ENCODE peak calls at places on chromosomes 3 and 15, in nine cellular contexts. One of them, this sample, is unnamed.

GRCh38 chr3:173865900-173866498 is 468.5 kb downstream of the NLGN1 start:
- DNase-seq in astrocyte of the spinal cord: no peak
- DNase-seq in cardiac muscle cell: no peak
- DNase-seq in pancreas: no peak
- DNase-seq in A549: no peak
- DNase-seq in MM.1S: peak
- DNase-seq in uterus: no peak
- DNase-seq in endothelial cell: no peak
- DNase-seq in GM12865: no peak
- DNase-seq in this sample: no peak

GRCh38 chr15:45151998-45152828 is 22.4 kb downstream of the DUOX1 start:
- DNase-seq in astrocyte of the spinal cord: no peak
- DNase-seq in cardiac muscle cell: no peak
- DNase-seq in pancreas: no peak
- DNase-seq in A549: no peak
- DNase-seq in MM.1S: no peak
- DNase-seq in uterus: no peak
- DNase-seq in endothelial cell: no peak
- DNase-seq in GM12865: no peak
- DNase-seq in this sample: no peak

GRCh38 chr15:40340038-40340739 is 550 bp downstream of the CCDC9B start:
- DNase-seq in astrocyte of the spinal cord: peak
- DNase-seq in cardiac muscle cell: peak
- DNase-seq in pancreas: peak
- DNase-seq in A549: peak
- DNase-seq in MM.1S: no peak
- DNase-seq in uterus: peak
- DNase-seq in endothelial cell: no peak
- DNase-seq in GM12865: no peak
- DNase-seq in this sample: no peak

GRCh38 chr3:193878051-193878838 is 257.7 kb upstream of the HES1 start:
- DNase-seq in astrocyte of the spinal cord: no peak
- DNase-seq in cardiac muscle cell: no peak
- DNase-seq in pancreas: no peak
- DNase-seq in A549: no peak
- DNase-seq in MM.1S: no peak
- DNase-seq in uterus: no peak
- DNase-seq in endothelial cell: no peak
- DNase-seq in GM12865: no peak
- DNase-seq in this sample: no peak

GRCh38 chr3:186583820-186584219 is 13.3 kb downstream of the DNAJB11 start:
- DNase-seq in astrocyte of the spinal cord: peak
- DNase-seq in cardiac muscle cell: no peak
- DNase-seq in pancreas: no peak
- DNase-seq in A549: no peak
- DNase-seq in MM.1S: no peak
- DNase-seq in uterus: no peak
- DNase-seq in endothelial cell: no peak
- DNase-seq in GM12865: peak
- DNase-seq in this sample: no peak

GRCh38 chr3:144241381-144241780 is 269.8 kb downstream of the DIPK2A start:
- DNase-seq in astrocyte of the spinal cord: no peak
- DNase-seq in cardiac muscle cell: no peak
- DNase-seq in pancreas: no peak
- DNase-seq in A549: no peak
- DNase-seq in MM.1S: no peak
- DNase-seq in uterus: no peak
- DNase-seq in endothelial cell: no peak
- DNase-seq in GM12865: no peak
- DNase-seq in this sample: no peak

GRCh38 chr3:122409392-122409791 is 6.5 kb downstream of the WDR5B start:
- DNase-seq in astrocyte of the spinal cord: no peak
- DNase-seq in cardiac muscle cell: no peak
- DNase-seq in pancreas: no peak
- DNase-seq in A549: no peak
- DNase-seq in MM.1S: no peak
- DNase-seq in uterus: no peak
- DNase-seq in endothelial cell: no peak
- DNase-seq in GM12865: no peak
- DNase-seq in this sample: no peak

GRCh38 chr3:48428863-48429415 is 947 bp downstream of the PLXNB1 start:
- DNase-seq in astrocyte of the spinal cord: no peak
- DNase-seq in cardiac muscle cell: peak
- DNase-seq in pancreas: peak
- DNase-seq in A549: no peak
- DNase-seq in MM.1S: no peak
- DNase-seq in uterus: peak
- DNase-seq in endothelial cell: peak
- DNase-seq in GM12865: no peak
- DNase-seq in this sample: no peak

GRCh38 chr15:30001592-30001991 is 81.2 kb upstream of the GOLGA8J start:
- DNase-seq in astrocyte of the spinal cord: no peak
- DNase-seq in cardiac muscle cell: no peak
- DNase-seq in pancreas: no peak
- DNase-seq in A549: no peak
- DNase-seq in MM.1S: no peak
- DNase-seq in uterus: no peak
- DNase-seq in endothelial cell: no peak
- DNase-seq in GM12865: no peak
- DNase-seq in this sample: no peak

DNA sequence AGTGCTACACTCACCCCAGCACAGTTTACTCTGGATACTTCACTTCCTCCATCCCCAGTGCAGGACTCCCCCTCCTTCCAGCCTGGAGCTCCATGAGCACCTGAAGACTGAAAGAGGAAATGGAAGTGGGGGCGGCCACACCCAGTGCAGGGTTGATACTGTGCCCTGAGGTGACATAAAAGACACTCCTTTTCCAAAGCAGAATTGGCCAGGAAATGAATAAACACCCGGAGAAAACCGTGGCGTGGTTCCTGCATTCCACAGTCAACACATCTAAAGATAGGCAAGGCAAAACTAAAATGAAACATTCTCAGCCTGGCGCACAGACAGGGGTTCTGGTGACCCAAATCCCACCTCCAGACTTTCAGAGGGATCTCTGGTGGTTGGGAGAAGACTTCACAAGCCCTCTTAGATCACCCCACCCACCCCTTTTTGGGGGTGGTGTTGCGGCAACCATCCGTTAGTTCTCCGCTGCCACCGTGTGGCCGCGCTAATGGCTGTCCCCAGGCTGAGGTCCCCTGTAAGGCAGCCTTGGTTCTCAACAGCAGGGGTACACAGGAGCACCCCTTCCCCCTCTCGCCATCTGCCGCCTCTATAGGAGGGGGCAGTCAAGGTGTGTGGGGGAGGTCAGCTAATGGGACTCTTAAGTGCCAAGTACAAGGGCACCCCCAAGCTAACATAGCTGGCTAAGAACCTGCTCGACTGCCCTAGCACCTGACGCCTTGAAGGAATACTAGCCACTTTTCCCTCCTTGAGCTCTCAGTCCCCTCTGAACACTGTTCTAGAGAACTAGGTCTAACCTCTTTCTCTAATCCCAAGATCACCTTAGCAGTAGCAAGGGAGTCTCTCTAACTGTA is 2.6 kb upstream of the MST1R start:
- DNase-seq in astrocyte of the spinal cord: peak
- DNase-seq in cardiac muscle cell: peak
- DNase-seq in pancreas: no peak
- DNase-seq in A549: peak
- DNase-seq in MM.1S: no peak
- DNase-seq in uterus: peak
- DNase-seq in endothelial cell: peak
- DNase-seq in GM12865: peak
- DNase-seq in this sample: no peak
- TF ChIP-seq CTCF in astrocyte of the spinal cord: peak
- TF ChIP-seq CTCF in cardiac muscle cell: peak
- TF ChIP-seq CTCF in pancreas: peak
- TF ChIP-seq CTCF in A549: peak
- TF ChIP-seq CTCF in MM.1S: peak
- TF ChIP-seq CTCF in uterus: peak
- TF ChIP-seq CTCF in endothelial cell: peak
- TF ChIP-seq CTCF in GM12865: peak
- TF ChIP-seq CTCF in this sample: peak

GRCh38 chr3:181564222-181564621 is 147.5 kb upstream of the SOX2 start:
- DNase-seq in astrocyte of the spinal cord: no peak
- DNase-seq in cardiac muscle cell: no peak
- DNase-seq in pancreas: no peak
- DNase-seq in A549: no peak
- DNase-seq in MM.1S: no peak
- DNase-seq in uterus: no peak
- DNase-seq in endothelial cell: no peak
- DNase-seq in GM12865: no peak
- DNase-seq in this sample: no peak
- TF ChIP-seq CTCF in astrocyte of the spinal cord: no peak
- TF ChIP-seq CTCF in cardiac muscle cell: no peak
- TF ChIP-seq CTCF in pancreas: no peak
- TF ChIP-seq CTCF in A549: no peak
- TF ChIP-seq CTCF in MM.1S: no peak
- TF ChIP-seq CTCF in uterus: no peak
- TF ChIP-seq CTCF in endothelial cell: no peak
- TF ChIP-seq CTCF in GM12865: no peak
- TF ChIP-seq CTCF in this sample: no peak

GRCh38 chr3:32780735-32781210 is 37.0 kb upstream of the TRIM71 start:
- DNase-seq in astrocyte of the spinal cord: peak
- DNase-seq in cardiac muscle cell: peak
- DNase-seq in pancreas: peak
- DNase-seq in A549: peak
- DNase-seq in MM.1S: peak
- DNase-seq in uterus: peak
- DNase-seq in endothelial cell: peak
- DNase-seq in GM12865: peak
- DNase-seq in this sample: no peak
- TF ChIP-seq CTCF in astrocyte of the spinal cord: peak
- TF ChIP-seq CTCF in cardiac muscle cell: no peak
- TF ChIP-seq CTCF in pancreas: no peak
- TF ChIP-seq CTCF in A549: no peak
- TF ChIP-seq CTCF in MM.1S: peak
- TF ChIP-seq CTCF in uterus: no peak
- TF ChIP-seq CTCF in endothelial cell: no peak
- TF ChIP-seq CTCF in GM12865: peak
- TF ChIP-seq CTCF in this sample: peak

GRCh38 chr3:53375019-53375418 is 27.7 kb upstream of the DCP1A start:
- DNase-seq in astrocyte of the spinal cord: peak
- DNase-seq in cardiac muscle cell: peak
- DNase-seq in pancreas: peak
- DNase-seq in A549: peak
- DNase-seq in MM.1S: peak
- DNase-seq in uterus: peak
- DNase-seq in endothelial cell: peak
- DNase-seq in GM12865: peak
- DNase-seq in this sample: no peak
- TF ChIP-seq CTCF in astrocyte of the spinal cord: peak
- TF ChIP-seq CTCF in cardiac muscle cell: peak
- TF ChIP-seq CTCF in pancreas: peak
- TF ChIP-seq CTCF in A549: peak
- TF ChIP-seq CTCF in MM.1S: peak
- TF ChIP-seq CTCF in uterus: peak
- TF ChIP-seq CTCF in endothelial cell: peak
- TF ChIP-seq CTCF in GM12865: peak
- TF ChIP-seq CTCF in this sample: peak

DNA sequence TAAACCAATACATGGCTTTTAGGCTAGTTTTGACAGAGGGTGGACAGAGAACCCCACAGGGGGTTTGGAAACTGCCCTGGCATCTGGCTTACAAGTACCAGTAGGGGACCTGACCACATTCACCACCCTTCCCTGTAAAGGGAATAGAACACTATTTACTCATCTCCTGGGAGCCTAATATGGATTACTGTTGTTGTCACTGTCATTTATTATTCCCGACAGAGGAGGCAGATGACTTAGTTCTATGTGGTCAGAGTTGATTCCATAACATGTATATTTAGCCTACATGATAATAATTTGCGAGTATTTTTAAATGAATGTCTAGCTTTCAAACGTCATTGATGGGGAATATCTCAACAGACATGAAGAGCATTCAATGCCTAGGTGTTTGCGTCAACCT is 15.9 kb downstream of the ZBTB38 start:
- DNase-seq in astrocyte of the spinal cord: peak
- DNase-seq in cardiac muscle cell: no peak
- DNase-seq in pancreas: no peak
- DNase-seq in A549: no peak
- DNase-seq in MM.1S: peak
- DNase-seq in uterus: no peak
- DNase-seq in endothelial cell: no peak
- DNase-seq in GM12865: peak
- DNase-seq in this sample: no peak
- TF ChIP-seq CTCF in astrocyte of the spinal cord: no peak
- TF ChIP-seq CTCF in cardiac muscle cell: no peak
- TF ChIP-seq CTCF in pancreas: no peak
- TF ChIP-seq CTCF in A549: no peak
- TF ChIP-seq CTCF in MM.1S: peak
- TF ChIP-seq CTCF in uterus: no peak
- TF ChIP-seq CTCF in endothelial cell: no peak
- TF ChIP-seq CTCF in GM12865: no peak
- TF ChIP-seq CTCF in this sample: no peak

GRCh38 chr3:26963356-26963742 is 340.8 kb downstream of the LRRC3B start:
- DNase-seq in astrocyte of the spinal cord: no peak
- DNase-seq in cardiac muscle cell: no peak
- DNase-seq in pancreas: no peak
- DNase-seq in A549: peak
- DNase-seq in MM.1S: no peak
- DNase-seq in uterus: no peak
- DNase-seq in endothelial cell: no peak
- DNase-seq in GM12865: no peak
- DNase-seq in this sample: no peak
- TF ChIP-seq CTCF in astrocyte of the spinal cord: no peak
- TF ChIP-seq CTCF in cardiac muscle cell: no peak
- TF ChIP-seq CTCF in pancreas: no peak
- TF ChIP-seq CTCF in A549: no peak
- TF ChIP-seq CTCF in MM.1S: peak
- TF ChIP-seq CTCF in uterus: no peak
- TF ChIP-seq CTCF in endothelial cell: peak
- TF ChIP-seq CTCF in GM12865: peak
- TF ChIP-seq CTCF in this sample: no peak

This sample was measured in GM12864.